ENCODE peak calls at places on chromosomes 16 and 17, in ten cellular contexts. D is HS-27A, M is mesendoderm, I is upper lobe of right lung, Y is progenitor cell of endocrine pancreas, V is midbrain, A is mucosa of descending colon, W is AG09319, L is colonic mucosa, O is brain microvascular endothelial cell. R is an unnamed sample.

GRCh38 chr17:68238894-68239293 is 8.9 kb upstream of the AMZ2 start:
- DNase-seq in D (no peak), M (no peak), I (no peak), Y (no peak), V (peak; percentile 41), A (no peak), W (no peak), L (no peak), O (no peak), R (no peak)

GRCh38 chr17:81239714-81240555 is 817 bp downstream of the NDUFAF8 start:
- DNase-seq in D (no peak), M (no peak), I (no peak), Y (no peak), V (no peak), A (no peak), W (no peak), L (no peak), O (no peak), R (peak; percentile 38)

GRCh38 chr17:77794846-77795245 is 163.7 kb upstream of the TNRC6C start:
- DNase-seq in D (no peak), M (no peak), I (no peak), Y (no peak), V (no peak), A (no peak), W (no peak), L (no peak), O (no peak), R (no peak)

GRCh38 chr17:83155128-83156081 is 76.0 kb downstream of the METRNL start:
- DNase-seq in D (no peak), M (no peak), I (peak; percentile 66), Y (no peak), V (no peak), A (no peak), W (peak; percentile 97), L (no peak), O (peak; percentile 68), R (no peak)

GRCh38 chr17:18229254-18229653 is 3.8 kb downstream of the LLGL1 start:
- DNase-seq in D (no peak), M (no peak), I (no peak), Y (no peak), V (no peak), A (no peak), W (no peak), L (no peak), O (no peak), R (no peak)

GRCh38 chr16:12395266-12395665 is 408.4 kb downstream of the CPPED1 start:
- DNase-seq in D (no peak), M (no peak), I (no peak), Y (no peak), V (no peak), A (no peak), W (no peak), L (no peak), O (peak; percentile 5), R (no peak)

GRCh38 chr16:24686678-24687077 is 42.8 kb upstream of the TNRC6A start:
- DNase-seq in D (no peak), M (no peak), I (no peak), Y (no peak), V (no peak), A (no peak), W (no peak), L (no peak), O (no peak), R (no peak)

GRCh38 chr17:43353364-43353763 is 45.4 kb upstream of the ARL4D start:
- DNase-seq in D (no peak), M (no peak), I (no peak), Y (no peak), V (no peak), A (no peak), W (no peak), L (no peak), O (no peak), R (no peak)

GRCh38 chr17:30243002-30243401 is 7.5 kb upstream of the SLC6A4 start:
- DNase-seq in D (no peak), M (no peak), I (no peak), Y (no peak), V (no peak), A (no peak), W (no peak), L (no peak), O (no peak), R (no peak)

GRCh38 chr17:72378414-72379395 is 257.9 kb downstream of the SOX9 start:
- DNase-seq in D (no peak), M (no peak), I (no peak), Y (no peak), V (no peak), A (no peak), W (no peak), L (no peak), O (no peak), R (no peak)

GRCh38 chr17:80291691-80292487 is 31.2 kb downstream of the RNF213 start:
- DNase-seq in D (no peak), M (no peak), I (no peak), Y (no peak), V (no peak), A (no peak), W (no peak), L (no peak), O (no peak), R (no peak)

GRCh38 chr16:31458073-31458834 is 1.0 kb upstream of the ARMC5 start:
- DNase-seq in D (no peak), M (peak; percentile 75), I (peak; percentile 85), Y (no peak), V (no peak), A (peak; percentile 79), W (no peak), L (peak; percentile 67), O (peak; percentile 29), R (peak; percentile 75)

GRCh38 chr17:72682597-72682996 is 409.9 kb downstream of the SLC39A11 start:
- DNase-seq in D (no peak), M (no peak), I (no peak), Y (no peak), V (no peak), A (no peak), W (no peak), L (no peak), O (peak; percentile 84), R (no peak)

GRCh38 chr17:80201446-80201845 is 18.7 kb downstream of the SGSH start:
- DNase-seq in D (no peak), M (no peak), I (no peak), Y (no peak), V (no peak), A (no peak), W (no peak), L (no peak), O (no peak), R (no peak)

R was measured in left ventricle myocardium superior.